ENCODE peak calls at places on chromosomes 5 and 9, in five cellular contexts. Q, O, N, J and E are unnamed samples.

GRCh38 chr5:1536298-1537165 is 12.8 kb upstream of the LPCAT1 start:
- DNase-seq in Q (peak; percentile 7), N (peak; percentile 60), O (no peak), J (peak; percentile 44), E (peak; percentile 72)

GRCh38 chr9:80555782-80556325 is 984.1 kb downstream of the TLE4 start:
- DNase-seq in O (no peak), N (no peak), J (no peak), Q (no peak), E (no peak)

GRCh38 chr9:116096046-116096445 is 57.5 kb upstream of the PAPPA start:
- DNase-seq in N (no peak), Q (no peak), J (no peak), O (peak; percentile 42), E (no peak)

GRCh38 chr5:31574777-31575176 is 42.7 kb downstream of the C5orf22 start:
- DNase-seq in J (no peak), Q (no peak), O (no peak), N (no peak), E (no peak)

GRCh38 chr5:160311491-160312138 is 749 bp downstream of the CCNJL start:
- DNase-seq in J (no peak), Q (no peak), O (no peak), N (no peak), E (no peak)

GRCh38 chr5:125700380-125700856 is 722.8 kb upstream of the GRAMD2B start:
- DNase-seq in O (no peak), J (peak; percentile 20), Q (no peak), N (no peak), E (no peak)

GRCh38 chr5:171721469-171721868 is 64.1 kb upstream of the SMIM23 start:
- DNase-seq in J (no peak), O (no peak), N (no peak), Q (no peak), E (no peak)

GRCh38 chr5:62645223-62645622 is 66.6 kb downstream of the LRRC70 start:
- DNase-seq in J (no peak), O (no peak), N (no peak), Q (no peak), E (no peak)

GRCh38 chr9:132808645-132809044 is 69.4 kb downstream of the AK8 start:
- DNase-seq in J (no peak), O (no peak), Q (no peak), N (no peak), E (no peak)

GRCh38 chr5:128082551-128083032 is 974 bp upstream of the SLC12A2 start:
- DNase-seq in O (peak; percentile 94), J (no peak), Q (no peak), N (no peak), E (no peak)

GRCh38 chr9:128550770-128551651 is 1.4 kb upstream of the SPTAN1 start:
- DNase-seq in N (peak; percentile 73), J (no peak), O (no peak), Q (peak; percentile 48), E (no peak)

GRCh38 chr9:126682113-126682810 is 68.5 kb downstream of the LMX1B start:
- DNase-seq in Q (no peak), J (no peak), O (no peak), N (no peak), E (no peak)

GRCh38 chr5:14060218-14060617 is 82.9 kb upstream of the TRIO start:
- DNase-seq in N (no peak), Q (no peak), J (no peak), O (no peak), E (no peak)

GRCh38 chr9:116124472-116125040 is 29.0 kb upstream of the PAPPA start:
- DNase-seq in Q (no peak), J (no peak), O (no peak), N (no peak), E (no peak)

GRCh38 chr9:74643303-74643933 is 146.3 kb downstream of the RORB start:
- DNase-seq in N (no peak), Q (no peak), J (no peak), O (no peak), E (no peak)

GRCh38 chr5:29238115-29238514 is 1955.4 kb upstream of the CDH6 start:
- DNase-seq in Q (no peak), O (no peak), N (no peak), J (no peak), E (no peak)

GRCh38 chr9:14942037-14942436 is 31.8 kb upstream of the FREM1 start:
- DNase-seq in O (no peak), Q (no peak), N (no peak), J (no peak), E (no peak)

GRCh38 chr5:157917909-157918809 is 59.2 kb upstream of the CLINT1 start:
- DNase-seq in O (peak; percentile 66), J (peak; percentile 73), N (peak; percentile 69), Q (no peak), E (peak; percentile 22)

GRCh38 chr9:27168496-27168895 is 59.5 kb downstream of the TEK start:
- DNase-seq in O (no peak), J (no peak), Q (no peak), N (no peak), E (no peak)

GRCh38 chr9:83208065-83208850 is 145.3 kb upstream of the RASEF start:
- DNase-seq in O (no peak), Q (no peak), J (no peak), N (no peak), E (no peak)

GRCh38 chr9:89497181-89497963 is 541 bp downstream of the SEMA4D start:
- DNase-seq in Q (no peak), N (no peak), J (no peak), O (no peak), E (no peak)

GRCh38 chr5:150214289-150214688 is 24.4 kb downstream of the SLC6A7 start:
- DNase-seq in J (no peak), O (no peak), N (peak; percentile 84), Q (no peak), E (no peak)

GRCh38 chr5:131482556-131483088 is 152.4 kb downstream of the RAPGEF6 start:
- DNase-seq in N (no peak), O (no peak), J (no peak), Q (no peak), E (no peak)

GRCh38 chr9:99040911-99041582 is 63.9 kb upstream of the TGFBR1 start:
- DNase-seq in N (no peak), Q (peak; percentile 55), J (no peak), O (peak; percentile 85), E (no peak)

GRCh38 chr9:69619233-69619632 is 52.9 kb downstream of the APBA1 start:
- DNase-seq in O (no peak), Q (no peak), N (no peak), J (no peak), E (no peak)

GRCh38 chr5:125228358-125228757 is 481.9 kb upstream of the ZNF608 start:
- DNase-seq in Q (no peak), O (no peak), N (no peak), J (no peak), E (no peak)

GRCh38 chr5:119287547-119288073 is 68.2 kb upstream of the TNFAIP8 start:
- DNase-seq in N (no peak), J (peak; percentile 78), Q (no peak), O (no peak), E (no peak)

GRCh38 chr5:10838038-10838437 is 77.0 kb upstream of the DAP start:
- DNase-seq in Q (no peak), N (no peak), O (no peak), J (no peak), E (no peak)